ENCODE peak calls at places on chromosome 6, in six cellular contexts. K is A549, J is H1, L is HepG2, R is WTC11, U is K562. I is an unnamed sample.

GRCh38 chr6:134295953-134296553 is 21.9 kb downstream of the SGK1 start:
- DNase-seq in K (peak; percentile 82), J (no peak), L (peak; percentile 54), R (no peak), U (peak; percentile 87), I (peak; percentile 94)

GRCh38 chr6:79423216-79423615 is 114.0 kb downstream of the LCA5 start:
- DNase-seq in K (no peak), J (no peak), L (no peak), R (no peak), U (no peak), I (peak; percentile 24)

GRCh38 chr6:124131779-124132178 is 328.1 kb downstream of the NKAIN2 start:
- DNase-seq in K (no peak), J (no peak), L (no peak), R (no peak), U (no peak), I (no peak)

GRCh38 chr6:134233180-134233579 is 84.7 kb downstream of the SGK1 start:
- DNase-seq in K (no peak), J (no peak), L (no peak), R (no peak), U (no peak), I (no peak)

GRCh38 chr6:152206072-152206818 is 398.8 kb downstream of the ESR1 start:
- DNase-seq in K (peak; percentile 6), J (peak; percentile 67), L (peak; percentile 17), R (peak; percentile 52), U (peak; percentile 35), I (peak; percentile 37)

GRCh38 chr6:39929733-39930461 is 4.4 kb downstream of the MOCS1 start:
- DNase-seq in K (no peak), J (no peak), L (peak; percentile 26), R (no peak), U (no peak), I (peak; percentile 3)

GRCh38 chr6:159692303-159693127 is 526 bp downstream of the SOD2 start:
- DNase-seq in K (no peak), J (no peak), L (peak; percentile 41), R (peak; percentile 46), U (peak; percentile 53), I (peak; percentile 59)

GRCh38 chr6:7473805-7474329 is 67.6 kb upstream of the DSP start:
- DNase-seq in K (no peak), J (no peak), L (peak; percentile 25), R (no peak), U (no peak), I (no peak)

GRCh38 chr6:161463061-161463460 is 189.2 kb upstream of the AGPAT4 start:
- DNase-seq in K (no peak), J (no peak), L (no peak), R (no peak), U (no peak), I (no peak)

GRCh38 chr6:116166369-116166768 is 40.4 kb upstream of the COL10A1 start:
- DNase-seq in K (no peak), J (no peak), L (no peak), R (no peak), U (no peak), I (no peak)

GRCh38 chr6:56866917-56867522 is 87.9 kb upstream of the BEND6 start:
- DNase-seq in K (no peak), J (no peak), L (no peak), R (no peak), U (no peak), I (peak; percentile 75)

GRCh38 chr6:147055821-147056392 is 148.3 kb upstream of the STXBP5 start:
- DNase-seq in K (no peak), J (no peak), L (no peak), R (no peak), U (no peak), I (no peak)

GRCh38 chr6:37674161-37674560 is 23.5 kb downstream of the MDGA1 start:
- DNase-seq in K (no peak), J (no peak), L (no peak), R (no peak), U (no peak), I (no peak)

GRCh38 chr6:25133479-25133878 is 145.7 kb upstream of the CARMIL1 start:
- DNase-seq in K (no peak), J (no peak), L (no peak), R (no peak), U (no peak), I (no peak)

GRCh38 chr6:123830110-123830509 is 26.4 kb downstream of the NKAIN2 start:
- DNase-seq in K (no peak), J (no peak), L (no peak), R (no peak), U (no peak), I (peak; percentile 21)

GRCh38 chr6:98486052-98486451 is 348.3 kb upstream of the POU3F2 start:
- DNase-seq in K (no peak), J (no peak), L (no peak), R (no peak), U (no peak), I (no peak)

GRCh38 chr6:42898891-42899361 is 16.9 kb upstream of the PTCRA start:
- DNase-seq in K (no peak), J (peak; percentile 88), L (peak; percentile 74), R (peak; percentile 75), U (peak; percentile 61), I (peak; percentile 64)

GRCh38 chr6:35552285-35552917 is 39.7 kb upstream of the TULP1 start:
- DNase-seq in K (peak; percentile 8), J (peak; percentile 84), L (peak; percentile 40), R (peak; percentile 79), U (peak; percentile 52), I (peak; percentile 44)

GRCh38 chr6:29568021-29568420 is 8.5 kb upstream of the UBD start:
- DNase-seq in K (no peak), J (no peak), L (no peak), R (no peak), U (no peak), I (no peak)

GRCh38 chr6:69871107-69871506 is 4.8 kb downstream of the COL19A1 start:
- DNase-seq in K (no peak), J (no peak), L (no peak), R (no peak), U (no peak), I (no peak)

GRCh38 chr6:27630727-27631613 is 158.1 kb upstream of the ZNF184 start:
- DNase-seq in K (peak; percentile 45), J (peak; percentile 98), L (peak; percentile 74), R (peak; percentile 89), U (peak; percentile 82), I (peak; percentile 41)

GRCh38 chr6:136034422-136034821 is 182.9 kb downstream of the PDE7B start:
- DNase-seq in K (no peak), J (no peak), L (no peak), R (no peak), U (no peak), I (no peak)

GRCh38 chr6:136035378-136036070 is 184.0 kb downstream of the PDE7B start:
- DNase-seq in K (no peak), J (no peak), L (no peak), R (no peak), U (no peak), I (peak; percentile 91)

GRCh38 chr6:136036071-136036380 is 184.5 kb downstream of the PDE7B start:
- DNase-seq in K (no peak), J (no peak), L (no peak), R (no peak), U (no peak), I (no peak)

GRCh38 chr6:136030131-136030530 is 178.6 kb downstream of the PDE7B start:
- DNase-seq in K (no peak), J (no peak), L (no peak), R (no peak), U (no peak), I (no peak)

DNA sequence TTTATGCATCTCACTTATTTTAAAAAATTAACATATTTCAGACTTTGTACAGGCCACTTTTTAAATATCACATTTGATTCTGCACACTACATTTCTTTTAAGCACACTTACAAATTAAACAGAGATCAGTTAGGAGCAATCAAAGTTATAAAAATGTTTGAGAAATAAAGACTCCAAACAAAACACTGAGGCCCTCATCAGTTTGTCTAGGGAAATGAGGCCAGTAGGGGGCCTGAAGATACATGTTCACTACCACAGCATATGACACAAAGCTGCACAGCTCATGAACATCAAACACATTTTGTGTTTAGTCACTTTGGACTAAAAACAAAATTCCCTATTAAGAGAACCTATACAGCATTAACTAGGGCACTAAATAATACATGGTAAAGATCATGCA is 180.5 kb downstream of the PDE7B start:
- DNase-seq in K (peak; percentile 29), J (no peak), L (peak; percentile 15), R (no peak), U (peak; percentile 30), I (peak; percentile 66)
- TF ChIP-seq JUN in K (no peak), J (no peak), L (no peak), R (no peak), U (no peak), I (no peak)

GRCh38 chr6:46352541-46353267 is 138.5 kb downstream of the RCAN2 start:
- DNase-seq in K (no peak), J (no peak), L (no peak), R (no peak), U (peak; percentile 7), I (no peak)
- TF ChIP-seq JUN in K (no peak), J (no peak), L (no peak), R (no peak), U (no peak), I (no peak)

GRCh38 chr6:15628499-15629131 is 34.2 kb downstream of the DTNBP1 start:
- DNase-seq in K (no peak), J (no peak), L (no peak), R (no peak), U (peak; percentile 70), I (no peak)

GRCh38 chr6:15627829-15628228 is 35.0 kb downstream of the DTNBP1 start:
- DNase-seq in K (no peak), J (no peak), L (no peak), R (no peak), U (no peak), I (peak; percentile 36)

GRCh38 chr6:15629487-15629886 is 33.3 kb downstream of the DTNBP1 start:
- DNase-seq in K (no peak), J (no peak), L (no peak), R (no peak), U (no peak), I (no peak)

GRCh38 chr6:15626160-15626559 is 36.7 kb downstream of the DTNBP1 start:
- DNase-seq in K (no peak), J (no peak), L (no peak), R (no peak), U (no peak), I (no peak)

DNA sequence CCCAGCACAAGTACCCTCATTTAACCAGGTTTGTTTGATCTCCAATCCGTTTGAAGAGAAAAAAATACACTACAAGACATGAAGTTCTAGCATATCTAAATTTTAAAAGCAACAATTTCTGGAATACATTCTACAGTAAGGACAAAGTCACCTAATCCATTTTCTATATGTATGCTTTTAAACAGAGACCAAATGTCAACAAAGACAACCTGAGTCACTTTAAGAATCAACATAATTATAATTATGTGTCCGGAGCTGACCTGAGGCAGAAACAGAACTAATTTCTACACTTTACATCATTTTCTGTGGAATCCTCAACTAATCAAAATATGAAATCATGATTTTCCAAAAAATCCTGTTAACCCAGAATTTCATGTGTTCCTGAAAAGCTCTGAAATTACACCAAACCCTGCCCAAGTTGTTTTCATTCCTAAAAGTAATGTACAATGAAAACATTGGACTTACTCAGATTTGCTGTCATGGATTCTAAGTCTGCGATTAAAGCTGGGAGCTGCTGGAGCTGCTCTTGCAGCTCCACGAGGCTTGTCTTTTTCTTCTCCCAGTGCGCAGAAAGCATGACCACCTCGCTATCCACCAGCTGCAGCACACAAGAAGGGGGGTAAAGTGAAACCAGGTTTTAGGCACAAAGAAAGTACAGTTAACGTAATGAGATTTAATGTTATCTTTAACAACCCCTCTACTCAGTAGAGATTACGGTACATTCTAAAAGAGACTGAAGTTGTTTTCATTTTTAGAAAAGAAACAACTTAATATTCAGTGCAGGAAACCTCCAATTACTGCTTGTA is 35.7 kb downstream of the DTNBP1 start:
- DNase-seq in K (no peak), J (no peak), L (no peak), R (no peak), U (peak; percentile 45), I (peak; percentile 28)
- TF ChIP-seq JUN in K (no peak), J (no peak), L (no peak), R (no peak), U (no peak), I (no peak)

GRCh38 chr6:21559238-21559637 is 34.3 kb upstream of the SOX4 start:
- DNase-seq in K (no peak), J (no peak), L (no peak), R (no peak), U (no peak), I (no peak)
- TF ChIP-seq JUN in K (no peak), J (no peak), L (no peak), R (no peak), U (no peak), I (no peak)

I was measured in endothelial cell of umbilical vein.